ENCODE peak calls at places on chromosomes 13 and 19, in eight cellular contexts. One of them, this sample, is unnamed. For H3K27me3, the result is how much of the 10 kb centered on the place peaks cover.

GRCh38 chr13:50125556-50126377 is 110.5 kb downstream of the KCNRG start:
- DNase-seq in cardiac muscle cell: peak
- DNase-seq in CD8-positive, alpha-beta memory T cell: peak
- DNase-seq in brain microvascular endothelial cell: peak
- DNase-seq in neural progenitor cell: peak
- DNase-seq in esophagus squamous epithelium: peak
- DNase-seq in heart left ventricle: peak
- DNase-seq in ascending aorta: peak
- DNase-seq in this sample: peak

GRCh38 chr19:54188224-54188871 is 1.0 kb downstream of the MBOAT7 start:
- DNase-seq in cardiac muscle cell: peak
- DNase-seq in CD8-positive, alpha-beta memory T cell: no peak
- DNase-seq in brain microvascular endothelial cell: peak
- DNase-seq in neural progenitor cell: peak
- DNase-seq in esophagus squamous epithelium: no peak
- DNase-seq in heart left ventricle: no peak
- DNase-seq in ascending aorta: no peak
- DNase-seq in this sample: peak

GRCh38 chr13:51811920-51812328 is 8.0 kb upstream of the DHRS12 start:
- DNase-seq in cardiac muscle cell: no peak
- DNase-seq in CD8-positive, alpha-beta memory T cell: no peak
- DNase-seq in brain microvascular endothelial cell: no peak
- DNase-seq in neural progenitor cell: no peak
- DNase-seq in esophagus squamous epithelium: no peak
- DNase-seq in heart left ventricle: peak
- DNase-seq in ascending aorta: no peak
- DNase-seq in this sample: no peak

GRCh38 chr19:53898680-53899341 is 10.3 kb upstream of the CACNG7 start:
- DNase-seq in cardiac muscle cell: no peak
- DNase-seq in CD8-positive, alpha-beta memory T cell: no peak
- DNase-seq in brain microvascular endothelial cell: no peak
- DNase-seq in neural progenitor cell: peak
- DNase-seq in esophagus squamous epithelium: no peak
- DNase-seq in heart left ventricle: no peak
- DNase-seq in ascending aorta: no peak
- DNase-seq in this sample: peak

GRCh38 chr19:46413262-46414031 is at the start of gene CCDC8:
- DNase-seq in cardiac muscle cell: peak
- DNase-seq in CD8-positive, alpha-beta memory T cell: no peak
- DNase-seq in brain microvascular endothelial cell: peak
- DNase-seq in neural progenitor cell: peak
- DNase-seq in esophagus squamous epithelium: no peak
- DNase-seq in heart left ventricle: peak
- DNase-seq in ascending aorta: no peak
- DNase-seq in this sample: peak

GRCh38 chr19:14835011-14835410 is at the start of the genes OR7A5 and OR7C1:
- DNase-seq in cardiac muscle cell: peak
- DNase-seq in CD8-positive, alpha-beta memory T cell: no peak
- DNase-seq in brain microvascular endothelial cell: no peak
- DNase-seq in neural progenitor cell: no peak
- DNase-seq in esophagus squamous epithelium: no peak
- DNase-seq in heart left ventricle: no peak
- DNase-seq in ascending aorta: no peak
- DNase-seq in this sample: peak

GRCh38 chr19:10433131-10433536 is 12.8 kb downstream of the PDE4A start:
- DNase-seq in cardiac muscle cell: no peak
- DNase-seq in CD8-positive, alpha-beta memory T cell: no peak
- DNase-seq in brain microvascular endothelial cell: no peak
- DNase-seq in neural progenitor cell: no peak
- DNase-seq in esophagus squamous epithelium: no peak
- DNase-seq in heart left ventricle: no peak
- DNase-seq in ascending aorta: no peak
- DNase-seq in this sample: no peak

GRCh38 chr19:31096930-31097329 is 252.3 kb downstream of the TSHZ3 start:
- DNase-seq in cardiac muscle cell: peak
- DNase-seq in CD8-positive, alpha-beta memory T cell: no peak
- DNase-seq in brain microvascular endothelial cell: no peak
- DNase-seq in neural progenitor cell: no peak
- DNase-seq in esophagus squamous epithelium: no peak
- DNase-seq in heart left ventricle: no peak
- DNase-seq in ascending aorta: no peak
- DNase-seq in this sample: no peak

GRCh38 chr13:63517376-63517775 is 2101.7 kb upstream of the PCDH20 start:
- DNase-seq in cardiac muscle cell: no peak
- DNase-seq in CD8-positive, alpha-beta memory T cell: no peak
- DNase-seq in brain microvascular endothelial cell: no peak
- DNase-seq in neural progenitor cell: no peak
- DNase-seq in esophagus squamous epithelium: no peak
- DNase-seq in heart left ventricle: no peak
- DNase-seq in ascending aorta: no peak
- DNase-seq in this sample: no peak

GRCh38 chr13:60164490-60164889 is 762 bp upstream of the DIAPH3 start:
- DNase-seq in cardiac muscle cell: peak
- DNase-seq in CD8-positive, alpha-beta memory T cell: no peak
- DNase-seq in brain microvascular endothelial cell: no peak
- DNase-seq in neural progenitor cell: peak
- DNase-seq in esophagus squamous epithelium: no peak
- DNase-seq in heart left ventricle: no peak
- DNase-seq in ascending aorta: no peak
- DNase-seq in this sample: peak

GRCh38 chr19:45952691-45953505 is 20.8 kb downstream of the NOVA2 start:
- DNase-seq in cardiac muscle cell: peak
- DNase-seq in CD8-positive, alpha-beta memory T cell: peak
- DNase-seq in brain microvascular endothelial cell: peak
- DNase-seq in neural progenitor cell: peak
- DNase-seq in esophagus squamous epithelium: no peak
- DNase-seq in heart left ventricle: no peak
- DNase-seq in ascending aorta: no peak
- DNase-seq in this sample: peak

GRCh38 chr19:6809262-6809661 is 36.8 kb downstream of the VAV1 start:
- DNase-seq in cardiac muscle cell: no peak
- DNase-seq in CD8-positive, alpha-beta memory T cell: no peak
- DNase-seq in brain microvascular endothelial cell: no peak
- DNase-seq in neural progenitor cell: no peak
- DNase-seq in esophagus squamous epithelium: no peak
- DNase-seq in heart left ventricle: no peak
- DNase-seq in ascending aorta: no peak
- DNase-seq in this sample: no peak

GRCh38 chr13:104937881-104938280 is 1597.6 kb downstream of the EFNB2 start:
- DNase-seq in cardiac muscle cell: no peak
- DNase-seq in CD8-positive, alpha-beta memory T cell: no peak
- DNase-seq in brain microvascular endothelial cell: peak
- DNase-seq in neural progenitor cell: no peak
- DNase-seq in esophagus squamous epithelium: no peak
- DNase-seq in heart left ventricle: no peak
- DNase-seq in ascending aorta: no peak
- DNase-seq in this sample: no peak

GRCh38 chr19:48283908-48284307 is 14.0 kb downstream of the ZNF114 start:
- DNase-seq in cardiac muscle cell: peak
- DNase-seq in CD8-positive, alpha-beta memory T cell: no peak
- DNase-seq in brain microvascular endothelial cell: peak
- DNase-seq in neural progenitor cell: no peak
- DNase-seq in esophagus squamous epithelium: no peak
- DNase-seq in heart left ventricle: no peak
- DNase-seq in ascending aorta: no peak
- DNase-seq in this sample: no peak

GRCh38 chr13:106521101-106521799 is 14.2 kb downstream of the EFNB2 start:
- DNase-seq in cardiac muscle cell: no peak
- DNase-seq in CD8-positive, alpha-beta memory T cell: no peak
- DNase-seq in brain microvascular endothelial cell: no peak
- DNase-seq in neural progenitor cell: no peak
- DNase-seq in esophagus squamous epithelium: no peak
- DNase-seq in heart left ventricle: no peak
- DNase-seq in ascending aorta: no peak
- DNase-seq in this sample: no peak

GRCh38 chr19:5078179-5078578 is 109.3 kb downstream of the KDM4B start:
- DNase-seq in cardiac muscle cell: no peak
- DNase-seq in CD8-positive, alpha-beta memory T cell: peak
- DNase-seq in brain microvascular endothelial cell: no peak
- DNase-seq in neural progenitor cell: no peak
- DNase-seq in esophagus squamous epithelium: no peak
- DNase-seq in heart left ventricle: no peak
- DNase-seq in ascending aorta: no peak
- DNase-seq in this sample: no peak

GRCh38 chr13:113928701-113929627 is 44.9 kb downstream of the C13orf46 start:
- DNase-seq in cardiac muscle cell: peak
- DNase-seq in CD8-positive, alpha-beta memory T cell: no peak
- DNase-seq in brain microvascular endothelial cell: no peak
- DNase-seq in neural progenitor cell: no peak
- DNase-seq in esophagus squamous epithelium: no peak
- DNase-seq in heart left ventricle: peak
- DNase-seq in ascending aorta: peak
- DNase-seq in this sample: peak

GRCh38 chr19:18910010-18910409 is 9.2 kb downstream of the COPE start:
- DNase-seq in cardiac muscle cell: no peak
- DNase-seq in CD8-positive, alpha-beta memory T cell: no peak
- DNase-seq in brain microvascular endothelial cell: no peak
- DNase-seq in neural progenitor cell: no peak
- DNase-seq in esophagus squamous epithelium: no peak
- DNase-seq in heart left ventricle: no peak
- DNase-seq in ascending aorta: no peak
- DNase-seq in this sample: no peak

GRCh38 chr13:23950736-23951510 is 53.6 kb upstream of the C1QTNF9B start:
- DNase-seq in cardiac muscle cell: no peak
- DNase-seq in CD8-positive, alpha-beta memory T cell: no peak
- DNase-seq in brain microvascular endothelial cell: no peak
- DNase-seq in neural progenitor cell: no peak
- DNase-seq in esophagus squamous epithelium: no peak
- DNase-seq in heart left ventricle: no peak
- DNase-seq in ascending aorta: no peak
- DNase-seq in this sample: peak

DNA sequence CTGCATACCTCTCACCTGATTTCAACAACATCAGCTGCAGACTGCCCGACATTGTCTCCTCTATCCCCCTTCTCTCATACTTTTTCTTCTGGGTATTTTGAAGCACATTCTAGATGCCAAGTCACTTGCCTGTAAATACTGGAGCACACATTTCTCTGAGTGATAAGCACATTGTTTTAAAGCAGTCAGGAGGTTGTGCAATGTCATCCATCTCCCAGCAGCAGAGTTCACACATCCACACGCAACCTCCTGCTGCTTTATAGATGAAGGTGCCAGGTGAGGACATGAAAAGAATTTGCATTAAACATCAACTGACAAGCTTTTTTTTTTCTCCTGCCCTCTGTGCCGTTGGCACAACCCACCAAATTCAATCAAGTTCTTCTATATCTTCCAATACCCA is 5.5 kb downstream of the UPK1A start:
- DNase-seq in cardiac muscle cell: peak
- DNase-seq in CD8-positive, alpha-beta memory T cell: no peak
- DNase-seq in brain microvascular endothelial cell: no peak
- DNase-seq in neural progenitor cell: no peak
- DNase-seq in esophagus squamous epithelium: no peak
- DNase-seq in heart left ventricle: no peak
- DNase-seq in ascending aorta: no peak
- DNase-seq in this sample: peak
- H3K27me3 ChIP-seq in cardiac muscle cell: under half
- H3K27me3 ChIP-seq in CD8-positive, alpha-beta memory T cell: under half
- H3K27me3 ChIP-seq in brain microvascular endothelial cell: under half
- H3K27me3 ChIP-seq in neural progenitor cell: under half
- H3K27me3 ChIP-seq in esophagus squamous epithelium: under half
- H3K27me3 ChIP-seq in heart left ventricle: under half
- H3K27me3 ChIP-seq in ascending aorta: under half
- H3K27me3 ChIP-seq in this sample: under half

GRCh38 chr13:94860981-94861407 is 148.6 kb upstream of the SOX21 start:
- DNase-seq in cardiac muscle cell: peak
- DNase-seq in CD8-positive, alpha-beta memory T cell: no peak
- DNase-seq in brain microvascular endothelial cell: peak
- DNase-seq in neural progenitor cell: no peak
- DNase-seq in esophagus squamous epithelium: no peak
- DNase-seq in heart left ventricle: no peak
- DNase-seq in ascending aorta: no peak
- DNase-seq in this sample: no peak
- H3K4me3 ChIP-seq in cardiac muscle cell: no peak
- H3K4me3 ChIP-seq in CD8-positive, alpha-beta memory T cell: peak
- H3K4me3 ChIP-seq in brain microvascular endothelial cell: peak
- H3K4me3 ChIP-seq in neural progenitor cell: no peak
- H3K4me3 ChIP-seq in esophagus squamous epithelium: peak
- H3K4me3 ChIP-seq in heart left ventricle: peak
- H3K4me3 ChIP-seq in ascending aorta: peak
- H3K4me3 ChIP-seq in this sample: no peak

DNA sequence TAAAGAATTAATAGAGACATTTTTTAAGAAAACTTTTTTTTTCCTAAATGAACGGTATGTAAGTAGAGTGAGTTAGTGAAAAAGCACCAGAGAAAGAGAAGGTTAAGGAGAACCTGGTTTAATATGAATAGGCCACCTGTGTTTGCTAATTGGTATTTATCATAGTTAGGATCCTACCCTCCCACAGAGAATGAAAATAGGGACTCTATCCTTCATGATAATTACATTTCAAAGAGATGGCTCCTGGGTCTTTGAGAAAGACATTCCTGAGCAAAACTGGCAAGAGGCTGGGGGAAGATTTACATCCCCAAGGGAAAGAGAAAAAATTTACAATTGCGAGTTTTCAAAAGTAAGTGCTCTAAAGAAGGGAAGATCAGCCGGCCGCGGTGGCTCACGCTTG is 1284.5 kb downstream of the SLITRK1 start:
- DNase-seq in cardiac muscle cell: no peak
- DNase-seq in CD8-positive, alpha-beta memory T cell: no peak
- DNase-seq in brain microvascular endothelial cell: no peak
- DNase-seq in neural progenitor cell: peak
- DNase-seq in esophagus squamous epithelium: no peak
- DNase-seq in heart left ventricle: no peak
- DNase-seq in ascending aorta: no peak
- DNase-seq in this sample: peak
- H3K27me3 ChIP-seq in cardiac muscle cell: under half
- H3K27me3 ChIP-seq in CD8-positive, alpha-beta memory T cell: under half
- H3K27me3 ChIP-seq in brain microvascular endothelial cell: under half
- H3K27me3 ChIP-seq in neural progenitor cell: under half
- H3K27me3 ChIP-seq in esophagus squamous epithelium: under half
- H3K27me3 ChIP-seq in heart left ventricle: under half
- H3K27me3 ChIP-seq in ascending aorta: under half
- H3K27me3 ChIP-seq in this sample: half or more

GRCh38 chr19:3099347-3100145 is 5.4 kb downstream of the GNA11 start:
- DNase-seq in cardiac muscle cell: no peak
- DNase-seq in CD8-positive, alpha-beta memory T cell: no peak
- DNase-seq in brain microvascular endothelial cell: no peak
- DNase-seq in neural progenitor cell: no peak
- DNase-seq in esophagus squamous epithelium: no peak
- DNase-seq in heart left ventricle: peak
- DNase-seq in ascending aorta: no peak
- DNase-seq in this sample: no peak

GRCh38 chr19:3098141-3098514 is 4.0 kb downstream of the GNA11 start:
- DNase-seq in cardiac muscle cell: no peak
- DNase-seq in CD8-positive, alpha-beta memory T cell: no peak
- DNase-seq in brain microvascular endothelial cell: no peak
- DNase-seq in neural progenitor cell: no peak
- DNase-seq in esophagus squamous epithelium: no peak
- DNase-seq in heart left ventricle: peak
- DNase-seq in ascending aorta: no peak
- DNase-seq in this sample: no peak

GRCh38 chr19:3097442-3097871 is 3.3 kb downstream of the GNA11 start:
- DNase-seq in cardiac muscle cell: no peak
- DNase-seq in CD8-positive, alpha-beta memory T cell: no peak
- DNase-seq in brain microvascular endothelial cell: no peak
- DNase-seq in neural progenitor cell: no peak
- DNase-seq in esophagus squamous epithelium: no peak
- DNase-seq in heart left ventricle: peak
- DNase-seq in ascending aorta: no peak
- DNase-seq in this sample: no peak

GRCh38 chr19:3100331-3100730 is 6.2 kb downstream of the GNA11 start:
- DNase-seq in cardiac muscle cell: no peak
- DNase-seq in CD8-positive, alpha-beta memory T cell: no peak
- DNase-seq in brain microvascular endothelial cell: no peak
- DNase-seq in neural progenitor cell: no peak
- DNase-seq in esophagus squamous epithelium: no peak
- DNase-seq in heart left ventricle: peak
- DNase-seq in ascending aorta: no peak
- DNase-seq in this sample: no peak

GRCh38 chr19:3098515-3099346 is 4.6 kb downstream of the GNA11 start:
- DNase-seq in cardiac muscle cell: peak
- DNase-seq in CD8-positive, alpha-beta memory T cell: no peak
- DNase-seq in brain microvascular endothelial cell: no peak
- DNase-seq in neural progenitor cell: no peak
- DNase-seq in esophagus squamous epithelium: no peak
- DNase-seq in heart left ventricle: peak
- DNase-seq in ascending aorta: no peak
- DNase-seq in this sample: no peak
- H3K4me3 ChIP-seq in cardiac muscle cell: no peak
- H3K4me3 ChIP-seq in CD8-positive, alpha-beta memory T cell: peak
- H3K4me3 ChIP-seq in brain microvascular endothelial cell: no peak
- H3K4me3 ChIP-seq in neural progenitor cell: no peak
- H3K4me3 ChIP-seq in esophagus squamous epithelium: peak
- H3K4me3 ChIP-seq in heart left ventricle: peak
- H3K4me3 ChIP-seq in ascending aorta: peak
- H3K4me3 ChIP-seq in this sample: no peak